ENCODE peak calls at places on chromosome 18, in eight cellular contexts. X is body of pancreas, W is RWPE1, N is astrocyte, T is GM10248, M is HFFc6, F is glutamatergic neuron, D is tibial nerve. J is an unnamed sample.

GRCh38 chr18:59950215-59950944 is 50.6 kb downstream of the PMAIP1 start:
- DNase-seq in X (peak), W (no peak), N (peak), T (no peak), M (no peak), F (no peak), D (no peak), J (no peak)

GRCh38 chr18:7857562-7857961 is 290.4 kb downstream of the PTPRM start:
- DNase-seq in X (no peak), W (no peak), N (no peak), T (no peak), M (no peak), F (no peak), D (no peak), J (no peak)

GRCh38 chr18:27713037-27713726 is 463.7 kb downstream of the CDH2 start:
- DNase-seq in X (no peak), W (no peak), N (no peak), T (no peak), M (no peak), F (peak), D (no peak), J (no peak)

GRCh38 chr18:26228562-26229260 is 2.5 kb downstream of the TAF4B start:
- DNase-seq in X (no peak), W (no peak), N (no peak), T (no peak), M (no peak), F (no peak), D (no peak), J (no peak)

GRCh38 chr18:37403100-37403781 is 162.4 kb downstream of the CELF4 start:
- DNase-seq in X (peak), W (peak), N (peak), T (no peak), M (peak), F (peak), D (no peak), J (no peak)

GRCh38 chr18:52312321-52312720 is 27.7 kb upstream of the DCC start:
- DNase-seq in X (no peak), W (peak), N (peak), T (no peak), M (no peak), F (no peak), D (no peak), J (no peak)

GRCh38 chr18:55268146-55268545 is 308.9 kb upstream of the CCDC68 start:
- DNase-seq in X (no peak), W (no peak), N (peak), T (peak), M (no peak), F (no peak), D (no peak), J (no peak)

GRCh38 chr18:26406854-26407517 is 141.4 kb downstream of the KCTD1 start:
- DNase-seq in X (no peak), W (no peak), N (peak), T (no peak), M (no peak), F (no peak), D (no peak), J (no peak)

GRCh38 chr18:50410008-50410407 is 35.2 kb downstream of the SKA1 start:
- DNase-seq in X (no peak), W (no peak), N (no peak), T (no peak), M (no peak), F (peak), D (no peak), J (no peak)

GRCh38 chr18:61471832-61472406 is 138.7 kb downstream of the CDH20 start:
- DNase-seq in X (no peak), W (no peak), N (no peak), T (no peak), M (no peak), F (no peak), D (no peak), J (no peak)

GRCh38 chr18:46422552-46423055 is 234.4 kb downstream of the LOXHD1 start:
- DNase-seq in X (no peak), W (no peak), N (no peak), T (no peak), M (no peak), F (no peak), D (no peak), J (no peak)

GRCh38 chr18:48827321-48828200 is 123.2 kb downstream of the SMAD7 start:
- DNase-seq in X (no peak), W (no peak), N (peak), T (no peak), M (peak), F (peak), D (no peak), J (no peak)

GRCh38 chr18:48829443-48830149 is 121.2 kb downstream of the SMAD7 start:
- DNase-seq in X (no peak), W (no peak), N (no peak), T (no peak), M (no peak), F (peak), D (no peak), J (no peak)

GRCh38 chr18:48826806-48827205 is 124.0 kb downstream of the SMAD7 start:
- DNase-seq in X (no peak), W (no peak), N (no peak), T (no peak), M (no peak), F (peak), D (no peak), J (no peak)

GRCh38 chr18:48828201-48828580 is 122.6 kb downstream of the SMAD7 start:
- DNase-seq in X (no peak), W (no peak), N (no peak), T (no peak), M (no peak), F (no peak), D (no peak), J (no peak)

DNA sequence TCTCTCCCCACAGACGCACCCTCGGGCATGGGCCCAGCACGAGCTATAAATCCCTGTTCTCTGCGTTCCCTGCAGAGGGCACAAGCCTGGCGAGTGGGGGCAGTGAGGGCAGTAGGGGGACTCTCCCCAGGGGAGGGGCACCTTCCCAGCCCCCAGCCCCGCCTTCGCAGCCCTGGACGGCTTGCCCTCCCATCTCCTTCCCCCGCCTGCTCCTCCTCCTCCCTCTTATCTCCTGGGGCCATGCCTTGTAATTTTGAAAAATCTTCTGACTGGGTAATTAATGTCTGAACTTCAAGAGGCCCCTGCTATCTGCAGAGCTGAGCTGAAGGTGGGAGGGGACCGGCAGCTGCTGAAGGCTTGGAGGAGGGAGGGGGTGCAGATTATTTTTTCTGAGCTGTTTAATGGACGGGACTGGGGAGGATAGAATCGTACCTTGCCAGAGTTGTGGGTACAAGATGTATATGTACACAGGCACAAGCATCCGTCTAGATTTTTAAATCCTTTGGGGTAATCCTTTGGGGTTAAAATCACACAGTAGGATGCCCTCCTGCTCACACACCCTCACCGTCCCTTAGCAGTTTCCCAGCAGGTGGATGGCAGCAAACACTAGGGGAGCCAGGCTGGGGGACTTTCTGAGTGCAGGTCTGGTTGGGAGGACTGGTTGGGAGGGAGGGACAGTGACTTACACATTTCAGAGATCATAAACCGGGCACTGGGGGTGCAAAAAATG is 121.9 kb downstream of the SMAD7 start:
- DNase-seq in X (no peak), W (no peak), N (no peak), T (no peak), M (no peak), F (peak), D (no peak), J (no peak)
- TF ChIP-seq CTCF in X (no peak), W (no peak), N (no peak), T (no peak), M (no peak), F (no peak), D (no peak), J (no peak)

GRCh38 chr18:2984703-2985261 is 28.2 kb downstream of the LPIN2 start:
- DNase-seq in X (peak), W (no peak), N (no peak), T (no peak), M (no peak), F (no peak), D (no peak), J (no peak)
- TF ChIP-seq CTCF in X (no peak), W (no peak), N (no peak), T (no peak), M (no peak), F (no peak), D (no peak), J (no peak)

DNA sequence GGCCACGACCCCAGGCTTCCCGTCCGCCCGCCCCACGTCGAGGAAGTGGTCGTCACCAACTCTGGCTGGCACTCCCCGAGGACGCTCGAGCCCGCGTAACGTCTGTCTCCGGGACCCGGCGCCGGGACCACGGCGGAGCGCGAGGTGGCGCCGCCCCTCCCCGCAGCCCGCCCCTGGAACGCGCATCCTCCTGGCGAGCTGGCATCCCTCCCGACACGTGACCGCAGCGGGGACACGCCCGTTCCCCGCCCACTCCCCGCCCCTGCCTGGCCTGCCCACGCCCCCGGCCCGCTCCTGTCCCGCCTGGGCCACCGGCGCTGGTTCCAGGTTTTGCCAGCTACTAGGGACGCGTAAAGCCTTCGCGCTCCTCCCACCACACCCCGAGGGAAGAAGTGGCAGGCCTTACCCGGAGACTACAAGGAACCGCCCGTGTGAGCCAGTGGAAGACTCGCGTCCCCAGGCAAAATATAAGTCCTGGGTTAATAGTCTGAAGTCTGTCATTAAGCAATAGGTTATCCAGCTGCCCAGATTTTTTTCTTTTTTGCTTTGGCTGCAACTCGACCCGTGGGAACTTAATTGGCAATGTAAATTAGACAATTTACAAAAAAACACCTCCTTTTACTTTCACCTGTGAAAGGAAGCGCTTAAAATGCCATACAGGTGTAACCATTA is at the start of gene OSBPL1A:
- DNase-seq in X (peak), W (peak), N (peak), T (peak), M (peak), F (peak), D (peak), J (peak)
- TF ChIP-seq CTCF in X (no peak), W (no peak), N (no peak), T (no peak), M (peak), F (no peak), D (no peak), J (no peak)

DNA sequence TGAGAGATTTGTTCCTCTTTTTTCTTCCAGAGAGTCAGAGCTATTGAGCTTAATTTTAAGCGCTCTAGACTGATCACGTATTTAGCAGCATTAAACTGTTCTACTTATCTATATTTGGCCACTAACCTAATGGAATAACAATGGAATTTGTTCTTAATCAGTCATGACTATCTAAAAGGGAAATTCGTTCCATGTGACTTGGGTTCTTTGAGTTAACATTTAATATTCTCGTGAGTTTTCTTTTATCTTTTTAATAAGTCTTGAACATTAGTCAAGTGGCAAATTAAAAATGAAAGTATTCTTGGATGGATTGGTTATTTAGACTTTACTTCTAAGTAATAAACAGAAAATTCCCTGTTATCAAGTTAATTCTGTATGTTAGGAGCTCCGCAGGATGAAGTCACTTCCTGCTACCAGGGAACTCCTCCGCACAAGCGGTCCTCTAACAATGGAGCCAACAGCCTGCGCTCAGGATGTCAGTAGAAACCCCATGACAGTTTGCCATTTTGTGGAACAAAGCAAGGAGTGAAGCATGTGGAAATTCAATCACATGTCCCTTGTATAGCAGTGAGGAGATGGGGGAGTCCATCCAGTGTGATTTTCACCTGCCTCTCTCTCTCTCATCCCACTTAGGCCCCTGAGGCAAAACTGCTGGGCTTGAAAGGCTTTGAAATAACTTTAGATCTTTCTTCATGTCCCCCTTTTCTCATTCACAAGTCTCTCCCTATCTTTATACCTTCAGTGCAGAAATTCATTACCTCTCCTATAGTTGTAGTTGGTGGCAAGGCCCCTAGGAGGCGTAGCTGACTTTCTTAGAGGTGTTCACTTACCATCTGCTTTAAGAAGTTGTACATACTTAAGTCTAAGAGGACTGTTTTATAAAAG is 138.1 kb downstream of the WDR7 start:
- DNase-seq in X (peak), W (peak), N (no peak), T (peak), M (peak), F (peak), D (no peak), J (no peak)
- TF ChIP-seq CTCF in X (peak), W (peak), N (peak), T (peak), M (peak), F (peak), D (no peak), J (peak)